ENCODE peak calls at places on chromosomes 6 and 20, in four cellular contexts. M is K562, X is HepG2, E is GM12878. L is an unnamed sample.

GRCh38 chr6:137699036-137699683 is 167.9 kb upstream of the TNFAIP3 start:
- DNase-seq in M (no peak), E (no peak), X (no peak), L (no peak)

GRCh38 chr6:46138281-46138680 is 8.5 kb downstream of the ENPP4 start:
- DNase-seq in M (no peak), X (no peak), E (no peak), L (no peak)

GRCh38 chr6:85353012-85353411 is 96.9 kb upstream of the NT5E start:
- DNase-seq in E (no peak), X (no peak), M (no peak), L (no peak)

GRCh38 chr6:169139179-169139971 is 114.3 kb downstream of the THBS2 start:
- DNase-seq in M (no peak), X (no peak), E (no peak), L (no peak)

GRCh38 chr6:55918639-55919038 is 43.2 kb upstream of the BMP5 start:
- DNase-seq in M (no peak), E (no peak), X (no peak), L (no peak)

GRCh38 chr6:52284131-52284459 is 447 bp downstream of the MCM3 start:
- DNase-seq in X (peak), E (no peak), M (peak), L (peak)

GRCh38 chr6:31538805-31539400 is 2.9 kb downstream of the DDX39B start:
- DNase-seq in E (no peak), M (no peak), X (no peak), L (no peak)

GRCh38 chr6:46170357-46171289 is at the start of gene ENPP5:
- DNase-seq in X (no peak), E (peak), M (peak), L (peak)

GRCh38 chr20:57698191-57698866 is 11.5 kb downstream of the PMEPA1 start:
- DNase-seq in M (no peak), E (no peak), X (peak), L (no peak)

GRCh38 chr6:14540859-14541540 is 423.4 kb downstream of the CD83 start:
- DNase-seq in E (no peak), X (no peak), M (no peak), L (no peak)

GRCh38 chr20:5510446-5510845 is 193.7 kb upstream of the PROKR2 start:
- DNase-seq in X (no peak), E (no peak), M (no peak), L (peak)

GRCh38 chr6:30013296-30013922 is 47.7 kb upstream of the POLR1H start:
- DNase-seq in M (peak), X (peak), E (no peak), L (peak)

GRCh38 chr6:116779569-116780164 is 14.1 kb upstream of the FAM162B start:
- DNase-seq in X (peak), E (no peak), M (peak), L (no peak)

GRCh38 chr6:31403283-31403989 is at the start of gene MICA:
- DNase-seq in M (peak), E (no peak), X (peak), L (peak)

GRCh38 chr6:28771401-28772267 is 152.2 kb downstream of the TRIM27 start:
- DNase-seq in E (no peak), X (no peak), M (peak), L (peak)

GRCh38 chr6:150363733-150364132 is 5.1 kb upstream of the IYD start:
- DNase-seq in X (no peak), M (no peak), E (no peak), L (no peak)

GRCh38 chr20:41587956-41588355 is 30.2 kb downstream of the CHD6 start:
- DNase-seq in E (no peak), M (no peak), X (no peak), L (no peak)

GRCh38 chr20:54257090-54257816 is 49.4 kb downstream of the PFDN4 start:
- DNase-seq in E (no peak), X (no peak), M (no peak), L (no peak)

GRCh38 chr6:4281341-4282293 is 146.2 kb upstream of the ECI2 start:
- DNase-seq in E (peak), M (no peak), X (no peak), L (peak)

GRCh38 chr6:163745566-163746400 is 331.3 kb downstream of the QKI start:
- DNase-seq in M (peak), E (no peak), X (peak), L (no peak)

GRCh38 chr6:33967266-33967767 is 163.5 kb upstream of the MLN start:
- DNase-seq in M (no peak), E (no peak), X (no peak), L (no peak)

GRCh38 chr6:84222426-84222825 is 5.0 kb downstream of the CEP162 start:
- DNase-seq in M (no peak), X (no peak), E (no peak), L (no peak)

GRCh38 chr6:11209369-11209768 is 23.1 kb downstream of the NEDD9 start:
- DNase-seq in M (no peak), X (no peak), E (no peak), L (no peak)

GRCh38 chr20:4220352-4220751 is 205.0 kb upstream of the RNF24 start:
- DNase-seq in M (no peak), E (no peak), X (no peak), L (no peak)

GRCh38 chr20:4216866-4217265 is 201.5 kb upstream of the RNF24 start:
- DNase-seq in M (no peak), E (no peak), X (no peak), L (no peak)

GRCh38 chr20:4220756-4221155 is 205.4 kb upstream of the RNF24 start:
- DNase-seq in M (no peak), E (no peak), X (no peak), L (no peak)

GRCh38 chr20:4216142-4216735 is 200.9 kb upstream of the RNF24 start:
- DNase-seq in M (no peak), E (no peak), X (no peak), L (no peak)

GRCh38 chr20:4217349-4217761 is 202.0 kb upstream of the RNF24 start:
- DNase-seq in X (peak), E (no peak), M (peak), L (no peak)
- TF ChIP-seq CREB1 in X (no peak), E (no peak), M (no peak), L (no peak)

GRCh38 chr6:113837170-113837569 is 20.0 kb upstream of the MARCKS start:
- DNase-seq in M (no peak), X (no peak), E (no peak), L (no peak)

GRCh38 chr6:113830140-113830539 is 27.0 kb upstream of the MARCKS start:
- DNase-seq in E (no peak), M (no peak), X (no peak), L (no peak)

GRCh38 chr6:113828984-113829701 is 28.0 kb upstream of the MARCKS start:
- DNase-seq in E (no peak), X (no peak), M (no peak), L (no peak)

GRCh38 chr6:113829702-113830058 is 27.5 kb upstream of the MARCKS start:
- DNase-seq in E (no peak), X (no peak), M (no peak), L (no peak)

GRCh38 chr6:113833537-113833936 is 23.6 kb upstream of the MARCKS start:
- DNase-seq in X (no peak), M (no peak), E (no peak), L (no peak)
- TF ChIP-seq SP1 in X (no peak), M (no peak), E (no peak), L (no peak)

GRCh38 chr6:40395698-40396076 is 191.5 kb downstream of the LRFN2 start:
- DNase-seq in M (no peak), E (no peak), X (no peak), L (no peak)

GRCh38 chr6:40397287-40398033 is 189.7 kb downstream of the LRFN2 start:
- DNase-seq in M (no peak), X (no peak), E (no peak), L (no peak)

GRCh38 chr6:40393641-40394040 is 193.5 kb downstream of the LRFN2 start:
- DNase-seq in M (no peak), X (no peak), E (no peak), L (no peak)

GRCh38 chr6:40394381-40394780 is 192.8 kb downstream of the LRFN2 start:
- DNase-seq in M (no peak), X (no peak), E (no peak), L (no peak)

DNA sequence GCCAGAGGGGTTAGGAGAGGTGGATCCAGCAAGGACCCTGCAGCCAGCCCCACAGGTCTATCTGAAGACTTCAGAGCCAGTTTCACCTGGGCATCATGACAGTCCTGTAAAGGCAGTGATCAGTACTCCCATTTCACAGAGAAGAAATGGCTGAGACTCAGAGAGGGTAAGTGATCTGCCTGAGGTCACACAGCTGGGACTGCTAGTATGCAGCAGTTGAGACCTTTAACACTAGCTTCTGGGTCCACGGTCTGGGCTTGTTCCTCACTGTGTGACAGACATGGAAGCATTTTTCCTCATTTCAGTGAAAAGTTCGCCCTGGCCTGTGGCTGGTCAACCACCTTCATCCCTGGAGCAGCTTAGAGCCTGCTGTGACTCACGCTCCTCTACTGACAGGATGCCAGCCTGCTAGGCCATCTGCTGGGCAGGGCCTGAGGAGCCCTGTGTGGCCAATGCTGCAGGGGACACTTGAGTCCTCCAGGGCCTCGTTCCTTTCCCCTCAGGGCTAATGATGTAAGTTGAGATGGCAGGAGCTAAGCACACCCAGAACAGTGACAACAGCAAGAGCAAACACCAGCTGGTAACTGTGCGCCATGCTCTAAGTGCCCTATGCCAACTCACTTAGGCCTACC is 192.0 kb downstream of the LRFN2 start:
- DNase-seq in M (no peak), E (no peak), X (no peak), L (no peak)
- TF ChIP-seq NR2C2 in M (no peak), E (no peak), X (no peak), L (no peak)

GRCh38 chr20:6637160-6637579 is 130.3 kb upstream of the BMP2 start:
- DNase-seq in M (no peak), X (no peak), E (no peak), L (no peak)
- TF ChIP-seq CREB1 in M (no peak), X (no peak), E (no peak), L (no peak)

GRCh38 chr6:87920245-87920644 is 127.4 kb upstream of the SPACA1 start:
- DNase-seq in X (no peak), E (no peak), M (no peak), L (no peak)

GRCh38 chr6:87919416-87919815 is 128.2 kb upstream of the SPACA1 start:
- DNase-seq in E (no peak), M (no peak), X (no peak), L (no peak)

GRCh38 chr6:87917861-87918260 is 129.8 kb upstream of the SPACA1 start:
- DNase-seq in X (no peak), E (no peak), M (no peak), L (no peak)

GRCh38 chr6:87919001-87919400 is 128.6 kb upstream of the SPACA1 start:
- DNase-seq in M (no peak), X (no peak), E (no peak), L (no peak)

DNA sequence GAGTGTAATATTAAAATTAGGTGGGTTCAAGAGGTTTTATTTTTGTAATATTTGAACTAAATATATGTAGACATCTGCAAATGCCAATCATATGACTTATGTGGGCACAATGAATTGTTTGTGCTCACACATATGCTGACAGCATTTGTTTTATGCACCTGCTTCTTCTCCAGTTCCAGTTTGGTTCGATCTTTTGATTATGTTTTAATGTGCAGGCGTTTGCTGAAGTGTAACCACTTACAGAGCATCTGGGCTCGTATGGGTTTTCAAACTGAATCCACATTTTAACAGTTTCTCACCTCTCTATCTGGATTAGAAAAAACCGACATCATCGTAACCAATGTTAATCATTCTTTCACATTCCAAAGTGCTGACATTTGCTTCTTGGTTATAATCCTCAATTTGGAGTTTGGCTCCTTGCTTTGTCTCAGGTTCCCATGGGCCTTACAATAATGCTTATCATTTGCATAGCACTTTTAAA is 129.1 kb upstream of the SPACA1 start:
- DNase-seq in M (no peak), E (no peak), X (no peak), L (no peak)
- TF ChIP-seq SP1 in M (no peak), E (no peak), X (no peak), L (no peak)

GRCh38 chr20:35621560-35621946 is 5.9 kb downstream of the SPAG4 start:
- DNase-seq in X (no peak), M (no peak), E (no peak), L (no peak)
- TF ChIP-seq NR2C2 in X (no peak), M (no peak), E (no peak), L (no peak)

GRCh38 chr6:47405273-47405672 is 72.3 kb upstream of the CD2AP start:
- DNase-seq in M (no peak), X (no peak), E (no peak), L (no peak)
- TF ChIP-seq CREB1 in M (no peak), X (no peak), E (no peak), L (no peak)

DNA sequence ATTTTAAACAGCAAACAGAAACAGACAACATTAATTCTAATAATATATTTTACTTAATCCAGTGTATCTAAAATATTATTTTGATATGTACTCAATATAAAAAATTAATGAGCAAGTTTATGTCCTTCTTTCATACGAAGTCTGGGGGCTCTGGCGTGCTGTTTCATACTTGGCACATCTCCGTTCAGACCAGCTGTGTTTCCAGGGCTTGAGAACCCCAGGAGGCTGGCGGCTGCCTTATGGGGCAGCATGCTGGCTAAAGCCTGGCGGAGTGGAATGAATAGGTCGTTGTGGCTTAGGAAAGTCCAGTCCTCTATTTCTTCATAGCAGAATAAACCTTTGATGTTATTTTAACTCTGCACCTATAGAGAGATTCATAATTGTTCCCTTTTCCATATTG is 43.3 kb downstream of the DUSP22 start:
- DNase-seq in M (no peak), E (no peak), X (no peak), L (no peak)
- TF ChIP-seq SP1 in M (no peak), E (no peak), X (no peak), L (no peak)

GRCh38 chr6:112235956-112236355 is 18.4 kb downstream of the LAMA4 start:
- DNase-seq in M (no peak), X (no peak), E (no peak), L (no peak)
- TF ChIP-seq NR2C2 in M (no peak), X (no peak), E (no peak), L (no peak)

L was measured in WTC11.